ENCODE peak calls at places on chromosomes 4 and X, in five cellular contexts. One of them, this sample, is unnamed.

GRCh38 chrX:15299945-15300851 is 15.2 kb downstream of the ASB11 start:
- DNase-seq in Caco-2: peak; percentile 4
- DNase-seq in NB4: peak; percentile 27
- DNase-seq in cardiac muscle cell: no peak
- DNase-seq in A549: peak; percentile 33
- DNase-seq in this sample: peak; percentile 1

GRCh38 chr4:176780995-176781738 is 11.6 kb downstream of the VEGFC start:
- DNase-seq in Caco-2: no peak
- DNase-seq in NB4: no peak
- DNase-seq in cardiac muscle cell: no peak
- DNase-seq in A549: peak; percentile 38
- DNase-seq in this sample: no peak

GRCh38 chr4:98566491-98567008 is 91.9 kb downstream of the TSPAN5 start:
- DNase-seq in Caco-2: no peak
- DNase-seq in NB4: peak; percentile 2
- DNase-seq in cardiac muscle cell: peak; percentile 53
- DNase-seq in A549: no peak
- DNase-seq in this sample: no peak

GRCh38 chr4:76801621-76802545 is 96.1 kb downstream of the SOWAHB start:
- DNase-seq in Caco-2: no peak
- DNase-seq in NB4: no peak
- DNase-seq in cardiac muscle cell: peak; percentile 34
- DNase-seq in A549: no peak
- DNase-seq in this sample: no peak

GRCh38 chr4:21411086-21411485 is 537.5 kb downstream of the KCNIP4 start:
- DNase-seq in Caco-2: no peak
- DNase-seq in NB4: no peak
- DNase-seq in cardiac muscle cell: no peak
- DNase-seq in A549: no peak
- DNase-seq in this sample: no peak

GRCh38 chr4:7876096-7876993 is 63.3 kb downstream of the AFAP1 start:
- DNase-seq in Caco-2: peak; percentile 63
- DNase-seq in NB4: peak; percentile 23
- DNase-seq in cardiac muscle cell: peak; percentile 33
- DNase-seq in A549: peak; percentile 85
- DNase-seq in this sample: peak; percentile 8

GRCh38 chrX:123830309-123830708 is 29.5 kb upstream of the XIAP start:
- DNase-seq in Caco-2: peak; percentile 45
- DNase-seq in NB4: peak; percentile 15
- DNase-seq in cardiac muscle cell: no peak
- DNase-seq in A549: peak; percentile 88
- DNase-seq in this sample: peak; percentile 65

GRCh38 chrX:50618788-50619558 is 148.3 kb upstream of the DGKK start:
- DNase-seq in Caco-2: no peak
- DNase-seq in NB4: no peak
- DNase-seq in cardiac muscle cell: no peak
- DNase-seq in A549: no peak
- DNase-seq in this sample: no peak

GRCh38 chr4:145694929-145695328 is 15.0 kb downstream of the C4orf51 start:
- DNase-seq in Caco-2: no peak
- DNase-seq in NB4: no peak
- DNase-seq in cardiac muscle cell: no peak
- DNase-seq in A549: no peak
- DNase-seq in this sample: no peak

GRCh38 chrX:138710311-138710791 is 1.2 kb downstream of the FGF13 start:
- DNase-seq in Caco-2: no peak
- DNase-seq in NB4: no peak
- DNase-seq in cardiac muscle cell: peak; percentile 47
- DNase-seq in A549: peak; percentile 0
- DNase-seq in this sample: no peak

GRCh38 chr4:149345424-149345823 is 470.2 kb downstream of the IQCM start:
- DNase-seq in Caco-2: no peak
- DNase-seq in NB4: no peak
- DNase-seq in cardiac muscle cell: no peak
- DNase-seq in A549: no peak
- DNase-seq in this sample: no peak

GRCh38 chr4:76984127-76984526 is 34.6 kb downstream of the SEPTIN11 start:
- DNase-seq in Caco-2: no peak
- DNase-seq in NB4: peak; percentile 3
- DNase-seq in cardiac muscle cell: no peak
- DNase-seq in A549: no peak
- DNase-seq in this sample: peak; percentile 77

GRCh38 chr4:167219090-167219489 is 15.2 kb downstream of the SPOCK3 start:
- DNase-seq in Caco-2: no peak
- DNase-seq in NB4: no peak
- DNase-seq in cardiac muscle cell: no peak
- DNase-seq in A549: no peak
- DNase-seq in this sample: no peak

GRCh38 chrX:102651242-102651967 is at the start of gene GPRASP1:
- DNase-seq in Caco-2: no peak
- DNase-seq in NB4: no peak
- DNase-seq in cardiac muscle cell: peak; percentile 57
- DNase-seq in A549: no peak
- DNase-seq in this sample: no peak

GRCh38 chrX:122241959-122242358 is 942.1 kb upstream of the GRIA3 start:
- DNase-seq in Caco-2: no peak
- DNase-seq in NB4: no peak
- DNase-seq in cardiac muscle cell: no peak
- DNase-seq in A549: no peak
- DNase-seq in this sample: no peak

GRCh38 chrX:149453030-149453429 is 52.1 kb downstream of the IDS start:
- DNase-seq in Caco-2: no peak
- DNase-seq in NB4: no peak
- DNase-seq in cardiac muscle cell: no peak
- DNase-seq in A549: peak; percentile 13
- DNase-seq in this sample: no peak

GRCh38 chr4:105896984-105897760 is 1.9 kb downstream of the NPNT start:
- DNase-seq in Caco-2: no peak
- DNase-seq in NB4: no peak
- DNase-seq in cardiac muscle cell: no peak
- DNase-seq in A549: no peak
- DNase-seq in this sample: no peak
- H3K4me3 ChIP-seq in Caco-2: peak overlapping the region; percentile 81
- H3K4me3 ChIP-seq in NB4: no peak overlapping the region
- H3K4me3 ChIP-seq in cardiac muscle cell: peak overlapping the region; percentile 57
- H3K4me3 ChIP-seq in A549: no peak overlapping the region
- H3K4me3 ChIP-seq in this sample: peak overlapping the region; percentile 54

GRCh38 chr4:41635441-41635840 is 97.5 kb downstream of the LIMCH1 start:
- DNase-seq in Caco-2: no peak
- DNase-seq in NB4: no peak
- DNase-seq in cardiac muscle cell: no peak
- DNase-seq in A549: no peak
- DNase-seq in this sample: no peak
- TF ChIP-seq CTCF in Caco-2: no peak
- TF ChIP-seq CTCF in NB4: no peak
- TF ChIP-seq CTCF in cardiac muscle cell: no peak
- TF ChIP-seq CTCF in A549: no peak
- TF ChIP-seq CTCF in this sample: no peak

DNA sequence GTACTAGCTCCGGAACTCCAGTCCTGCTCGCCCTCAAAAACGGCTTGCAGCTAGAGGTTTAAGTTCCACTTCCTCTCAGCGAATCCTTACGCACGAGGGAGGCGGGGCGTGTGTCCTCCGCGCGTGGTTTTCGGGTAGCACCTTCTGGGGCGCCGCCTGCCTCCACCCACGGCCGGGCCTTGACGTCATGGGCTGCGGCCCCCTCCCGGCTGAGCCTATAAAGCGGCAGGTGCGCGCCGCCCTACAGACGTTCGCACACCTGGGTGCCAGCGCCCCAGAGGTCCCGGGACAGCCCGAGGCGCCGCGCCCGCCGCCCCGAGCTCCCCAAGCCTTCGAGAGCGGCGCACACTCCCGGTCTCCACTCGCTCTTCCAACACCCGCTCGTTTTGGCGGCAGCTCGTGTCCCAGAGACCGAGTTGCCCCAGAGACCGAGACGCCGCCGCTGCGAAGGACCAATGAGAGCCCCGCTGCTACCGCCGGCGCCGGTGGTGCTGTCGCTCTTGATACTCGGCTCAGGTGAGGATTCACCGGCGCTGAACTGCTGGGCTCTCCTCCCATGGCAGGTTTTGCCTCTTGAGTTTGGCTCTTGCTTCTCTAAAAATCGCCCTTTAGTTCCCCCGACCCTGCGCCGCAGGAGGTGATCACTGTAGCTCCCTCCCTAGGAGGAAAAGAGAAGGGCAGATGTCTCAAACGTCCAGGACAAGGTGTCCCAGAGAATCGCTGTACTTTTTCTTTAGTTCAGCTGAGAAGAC is at the start of gene AREG:
- DNase-seq in Caco-2: peak; percentile 85
- DNase-seq in NB4: peak; percentile 5
- DNase-seq in cardiac muscle cell: peak; percentile 75
- DNase-seq in A549: peak; percentile 88
- DNase-seq in this sample: peak; percentile 70
- H3K4me3 ChIP-seq in Caco-2: peak within 1 kb of the TSS; percentile 82
- H3K4me3 ChIP-seq in NB4: no peak within 1 kb of the TSS
- H3K4me3 ChIP-seq in cardiac muscle cell: peak within 1 kb of the TSS; percentile 29
- H3K4me3 ChIP-seq in A549: peak within 1 kb of the TSS; percentile 86
- H3K4me3 ChIP-seq in this sample: peak within 1 kb of the TSS; percentile 43

DNA sequence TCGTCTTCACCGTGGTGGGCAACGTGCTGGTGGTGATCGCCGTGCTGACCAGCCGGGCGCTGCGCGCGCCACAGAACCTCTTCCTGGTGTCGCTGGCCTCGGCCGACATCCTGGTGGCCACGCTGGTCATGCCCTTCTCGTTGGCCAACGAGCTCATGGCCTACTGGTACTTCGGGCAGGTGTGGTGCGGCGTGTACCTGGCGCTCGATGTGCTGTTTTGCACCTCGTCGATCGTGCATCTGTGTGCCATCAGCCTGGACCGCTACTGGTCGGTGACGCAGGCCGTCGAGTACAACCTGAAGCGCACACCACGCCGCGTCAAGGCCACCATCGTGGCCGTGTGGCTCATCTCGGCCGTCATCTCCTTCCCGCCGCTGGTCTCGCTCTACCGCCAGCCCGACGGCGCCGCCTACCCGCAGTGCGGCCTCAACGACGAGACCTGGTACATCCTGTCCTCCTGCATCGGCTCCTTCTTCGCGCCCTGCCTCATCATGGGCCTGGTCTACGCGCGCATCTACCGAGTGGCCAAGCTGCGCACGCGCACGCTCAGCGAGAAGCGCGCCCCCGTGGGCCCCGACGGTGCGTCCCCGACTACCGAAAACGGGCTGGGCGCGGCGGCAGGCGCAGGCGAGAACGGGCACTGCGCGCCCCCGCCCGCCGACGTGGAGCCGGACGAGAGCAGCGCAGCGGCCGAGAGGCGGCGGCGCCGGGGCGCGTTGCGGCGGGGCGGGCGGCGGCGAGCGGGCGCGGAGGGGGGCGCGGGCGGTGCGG is 791 bp downstream of the ADRA2C start:
- DNase-seq in Caco-2: peak; percentile 63
- DNase-seq in NB4: no peak
- DNase-seq in cardiac muscle cell: peak; percentile 29
- DNase-seq in A549: no peak
- DNase-seq in this sample: no peak
- TF ChIP-seq CTCF in Caco-2: no peak
- TF ChIP-seq CTCF in NB4: no peak
- TF ChIP-seq CTCF in cardiac muscle cell: no peak
- TF ChIP-seq CTCF in A549: no peak
- TF ChIP-seq CTCF in this sample: no peak

GRCh38 chrX:155767101-155767878 is 113.9 kb upstream of the VAMP7 start:
- DNase-seq in Caco-2: peak; percentile 18
- DNase-seq in NB4: peak; percentile 45
- DNase-seq in cardiac muscle cell: peak; percentile 39
- DNase-seq in A549: peak; percentile 84
- DNase-seq in this sample: no peak
- H3K4me3 ChIP-seq in Caco-2: peak overlapping the region; percentile 13
- H3K4me3 ChIP-seq in NB4: no peak overlapping the region
- H3K4me3 ChIP-seq in cardiac muscle cell: peak overlapping the region; percentile 28
- H3K4me3 ChIP-seq in A549: peak overlapping the region; percentile 58
- H3K4me3 ChIP-seq in this sample: no peak overlapping the region

GRCh38 chr4:1345905-1346780 is 865 bp upstream of the UVSSA start:
- DNase-seq in Caco-2: peak; percentile 68
- DNase-seq in NB4: peak; percentile 93
- DNase-seq in cardiac muscle cell: peak; percentile 82
- DNase-seq in A549: peak; percentile 45
- DNase-seq in this sample: peak; percentile 40
- TF ChIP-seq CTCF in Caco-2: no peak
- TF ChIP-seq CTCF in NB4: peak; percentile 48
- TF ChIP-seq CTCF in cardiac muscle cell: peak; percentile 32
- TF ChIP-seq CTCF in A549: no peak
- TF ChIP-seq CTCF in this sample: no peak

GRCh38 chr4:142567620-142568451 is 278.3 kb downstream of the INPP4B start:
- DNase-seq in Caco-2: peak; percentile 25
- DNase-seq in NB4: no peak
- DNase-seq in cardiac muscle cell: no peak
- DNase-seq in A549: peak; percentile 57
- DNase-seq in this sample: peak; percentile 41
- H3K4me3 ChIP-seq in Caco-2: peak overlapping the region; percentile 17
- H3K4me3 ChIP-seq in NB4: no peak overlapping the region
- H3K4me3 ChIP-seq in cardiac muscle cell: no peak overlapping the region
- H3K4me3 ChIP-seq in A549: peak overlapping the region; percentile 13
- H3K4me3 ChIP-seq in this sample: no peak overlapping the region

GRCh38 chrX:153726286-153727107 is 1.8 kb downstream of the ABCD1 start:
- DNase-seq in Caco-2: peak; percentile 17
- DNase-seq in NB4: peak; percentile 84
- DNase-seq in cardiac muscle cell: peak; percentile 77
- DNase-seq in A549: no peak
- DNase-seq in this sample: peak; percentile 88
- TF ChIP-seq CTCF in Caco-2: no peak
- TF ChIP-seq CTCF in NB4: no peak
- TF ChIP-seq CTCF in cardiac muscle cell: no peak
- TF ChIP-seq CTCF in A549: no peak
- TF ChIP-seq CTCF in this sample: no peak

This sample was measured in GM12865.